ENCODE peak calls at places on chromosomes 11 and 22, in eight cellular contexts. U, F, M, V, G, K, W and J are unnamed samples.

GRCh38 chr11:131758726-131759125 is 388.3 kb downstream of the NTM start:
- DNase-seq in V (no peak), F (no peak), U (no peak), M (no peak), K (no peak), G (no peak), W (no peak), J (no peak)

GRCh38 chr11:16001044-16001568 is 355.2 kb downstream of the SOX6 start:
- DNase-seq in G (no peak), U (no peak), M (no peak), F (no peak), K (no peak), W (no peak), V (no peak), J (no peak)

GRCh38 chr11:67635231-67635521 is 4.4 kb downstream of the TBX10 start:
- DNase-seq in U (no peak), G (no peak), W (no peak), V (no peak), K (no peak), M (no peak), F (no peak), J (no peak)

GRCh38 chr11:111913997-111914396 is 1.5 kb downstream of the HSPB2 start:
- DNase-seq in U (no peak), G (no peak), F (peak; percentile 76), K (peak; percentile 61), V (peak; percentile 40), W (peak; percentile 60), M (no peak), J (no peak)

GRCh38 chr11:112584674-112585073 is 324.0 kb upstream of the PLET1 start:
- DNase-seq in V (no peak), U (no peak), F (no peak), K (no peak), M (no peak), W (no peak), G (peak; percentile 54), J (no peak)

GRCh38 chr22:46591890-46592289 is 28.3 kb upstream of the GRAMD4 start:
- DNase-seq in W (no peak), M (no peak), U (no peak), F (no peak), K (no peak), G (peak; percentile 0), V (no peak), J (peak; percentile 76)

GRCh38 chr11:93652161-93652597 is 9.3 kb upstream of the CEP295 start:
- DNase-seq in M (no peak), G (peak; percentile 37), F (peak; percentile 44), V (peak; percentile 63), U (no peak), W (no peak), K (peak; percentile 20), J (no peak)

GRCh38 chr22:32823024-32823730 is 21.7 kb downstream of the TIMP3 start:
- DNase-seq in G (peak; percentile 85), V (peak; percentile 70), W (no peak), K (peak; percentile 57), U (peak; percentile 53), M (no peak), F (peak; percentile 44), J (no peak)

GRCh38 chr11:78314753-78315152 is 102.9 kb downstream of the GAB2 start:
- DNase-seq in K (no peak), M (no peak), F (no peak), U (no peak), G (no peak), W (no peak), V (no peak), J (no peak)

GRCh38 chr22:29269731-29270474 is 1.8 kb downstream of the EWSR1 start:
- DNase-seq in G (peak; percentile 24), F (peak; percentile 12), M (no peak), U (no peak), K (no peak), W (no peak), V (peak; percentile 46), J (no peak)

GRCh38 chr11:24697722-24698121 is 200.9 kb downstream of the LUZP2 start:
- DNase-seq in W (no peak), F (peak; percentile 82), M (no peak), K (no peak), V (no peak), G (no peak), U (no peak), J (no peak)

GRCh38 chr11:7490535-7490934 is 5.2 kb downstream of the OLFML1 start:
- DNase-seq in U (no peak), M (no peak), W (no peak), F (no peak), V (no peak), G (no peak), K (no peak), J (no peak)

GRCh38 chr11:13837286-13837685 is 125.2 kb upstream of the SPON1 start:
- DNase-seq in W (no peak), U (no peak), V (no peak), M (no peak), K (no peak), F (peak; percentile 22), G (no peak), J (no peak)

GRCh38 chr11:124082371-124082770 is 32.9 kb upstream of the VWA5A start:
- DNase-seq in K (no peak), U (no peak), M (no peak), W (no peak), F (no peak), V (no peak), G (no peak), J (no peak)

GRCh38 chr11:102026217-102026616 is 21.0 kb upstream of the CFAP300 start:
- DNase-seq in V (no peak), W (no peak), F (no peak), G (no peak), U (no peak), M (no peak), K (no peak), J (no peak)

GRCh38 chr11:126307706-126308105 is 3.8 kb downstream of the DCPS start:
- DNase-seq in U (no peak), W (no peak), V (no peak), M (no peak), G (peak; percentile 62), F (peak; percentile 58), K (peak; percentile 55), J (no peak)

GRCh38 chr22:33438273-33438672 is 380.1 kb upstream of the SYN3 start:
- DNase-seq in F (peak; percentile 89), G (no peak), M (no peak), U (no peak), K (no peak), V (no peak), W (no peak), J (no peak)

GRCh38 chr11:31847761-31848160 is 36.6 kb upstream of the PAX6 start:
- DNase-seq in F (no peak), M (no peak), K (no peak), W (no peak), G (no peak), U (no peak), V (no peak), J (no peak)

GRCh38 chr11:127789887-127790286 is 789.3 kb upstream of the KIRREL3 start:
- DNase-seq in F (peak; percentile 1), V (peak; percentile 71), K (no peak), U (no peak), W (no peak), G (peak; percentile 54), M (no peak), J (no peak)

GRCh38 chr11:289145-289705 is 299 bp downstream of the PGGHG start:
- DNase-seq in U (no peak), V (no peak), K (no peak), G (no peak), M (no peak), F (no peak), W (peak; percentile 23), J (no peak)

GRCh38 chr11:28690746-28691145 is 582.6 kb downstream of the METTL15 start:
- DNase-seq in M (no peak), V (no peak), G (no peak), W (no peak), U (no peak), K (no peak), F (peak; percentile 75), J (no peak)

GRCh38 chr11:92397356-92397755 is 172.7 kb downstream of the FAT3 start:
- DNase-seq in K (no peak), V (no peak), W (no peak), G (peak; percentile 29), F (no peak), M (no peak), U (no peak), J (no peak)

GRCh38 chr22:31150615-31151014 is 9.4 kb upstream of the RNF185 start:
- DNase-seq in G (no peak), W (no peak), V (no peak), F (no peak), K (no peak), U (no peak), M (no peak), J (no peak)

GRCh38 chr22:37632174-37633081 is 7.0 kb upstream of the SH3BP1 start:
- DNase-seq in U (no peak), M (no peak), F (no peak), K (no peak), W (no peak), V (no peak), G (no peak), J (peak; percentile 85)

GRCh38 chr22:46890819-46891218 is 128.4 kb downstream of the TBC1D22A start:
- DNase-seq in W (no peak), G (no peak), U (no peak), K (peak; percentile 6), V (no peak), M (no peak), F (no peak), J (no peak)

DNA sequence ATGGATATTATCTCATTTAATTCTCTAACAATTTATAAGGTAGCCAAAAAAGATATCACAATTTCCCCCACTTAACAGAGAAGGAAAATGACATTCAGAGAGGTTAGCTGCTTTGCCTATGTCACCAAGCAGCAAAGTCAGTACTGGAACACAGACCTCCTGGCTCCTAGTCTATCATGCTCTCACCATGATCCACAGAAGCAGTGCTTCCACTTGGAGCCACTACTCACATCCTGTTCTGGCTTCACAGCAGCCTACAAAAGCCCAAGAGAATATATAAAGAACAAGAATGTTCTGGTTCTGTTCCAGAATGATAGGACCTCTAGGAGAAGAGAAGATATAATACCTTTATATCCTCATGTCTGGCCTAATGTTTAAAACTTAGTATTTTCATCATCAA is 59.5 kb upstream of the SCUBE2 start:
- DNase-seq in W (no peak), V (no peak), M (no peak), K (no peak), G (no peak), U (no peak), F (peak; percentile 39), J (no peak)
- H3K36me3 ChIP-seq in W (no peaks in the 10 kb centered on the region), V (peaks cover 3% of the 10 kb centered on the region), M (peaks cover 19% of the 10 kb centered on the region), K (no peaks in the 10 kb centered on the region), G (peaks cover 20% of the 10 kb centered on the region), U (peaks cover 83% of the 10 kb centered on the region), F (peaks cover 49% of the 10 kb centered on the region), J (peaks cover 64% of the 10 kb centered on the region)

GRCh38 chr11:20451568-20451967 is 64.1 kb downstream of the PRMT3 start:
- DNase-seq in G (no peak), F (no peak), M (no peak), U (no peak), W (no peak), K (no peak), V (no peak), J (no peak)
- TF ChIP-seq CTCF in G (no peak), F (no peak), M (no peak), U (no peak), W (no peak), K (no peak), V (no peak), J (no peak)

GRCh38 chr11:5516599-5516998 is at the start of gene UBQLNL:
- DNase-seq in U (no peak), G (no peak), K (no peak), F (no peak), V (no peak), M (no peak), W (no peak), J (no peak)
- H3K4me1 ChIP-seq in U (no peaks in the 10 kb centered on the region), G (no peaks in the 10 kb centered on the region), K (no peaks in the 10 kb centered on the region), F (no peaks in the 10 kb centered on the region), V (no peaks in the 10 kb centered on the region), M (no peaks in the 10 kb centered on the region), W (no peaks in the 10 kb centered on the region), J (no peaks in the 10 kb centered on the region)

GRCh38 chr11:75406338-75406777 is 7.0 kb downstream of the RPS3 start:
- DNase-seq in K (no peak), M (no peak), V (no peak), F (peak; percentile 87), G (no peak), W (no peak), U (no peak), J (peak; percentile 37)
- H3K36me3 ChIP-seq in K (no peaks in the 10 kb centered on the region), M (peaks cover 51% of the 10 kb centered on the region), V (peaks cover 25% of the 10 kb centered on the region), F (peaks cover 56% of the 10 kb centered on the region), G (peaks cover 56% of the 10 kb centered on the region), W (no peaks in the 10 kb centered on the region), U (peaks cover 75% of the 10 kb centered on the region), J (peaks cover 84% of the 10 kb centered on the region)